ENCODE peak calls at places on chromosomes 4 and X, in seven cellular contexts. G, Z, H, T, D, Q and B are unnamed samples.
A peak's percentile ranks its signal among the peaks of the same experiment; 100 is the strongest.

GRCh38 chr4:137707626-137708025 is 175.3 kb upstream of the PCDH18 start:
- DNase-seq in D (no peak), T (no peak), Q (no peak), G (no peak), H (peak; percentile 60), Z (no peak), B (peak; percentile 43)

GRCh38 chr4:23962462-23962861 is 72.6 kb upstream of the PPARGC1A start:
- DNase-seq in T (no peak), G (no peak), Q (no peak), D (no peak), Z (no peak), H (no peak), B (no peak)

GRCh38 chr4:25030283-25031076 is at the start of gene LGI2:
- DNase-seq in D (peak; percentile 32), Z (no peak), Q (peak; percentile 60), H (no peak), G (peak; percentile 83), T (peak; percentile 51), B (peak; percentile 93)

GRCh38 chrX:23228950-23229448 is 105.7 kb upstream of the PTCHD1 start:
- DNase-seq in G (no peak), Q (no peak), H (no peak), T (no peak), Z (peak; percentile 22), D (no peak), B (no peak)

GRCh38 chr4:140754918-140755810 is 1.0 kb downstream of the TBC1D9 start:
- DNase-seq in H (no peak), G (no peak), Z (no peak), D (peak; percentile 43), Q (no peak), T (no peak), B (peak; percentile 50)

GRCh38 chr4:123739806-123740205 is 343.2 kb downstream of the SPRY1 start:
- DNase-seq in Z (no peak), D (no peak), G (no peak), Q (no peak), T (no peak), H (no peak), B (no peak)

GRCh38 chr4:75289843-75290616 is 224.2 kb downstream of the RCHY1 start:
- DNase-seq in Q (no peak), H (no peak), D (peak; percentile 44), T (no peak), G (no peak), Z (peak; percentile 41), B (peak; percentile 31)

GRCh38 chr4:88696620-88697019 is 1.0 kb downstream of the NAP1L5 start:
- DNase-seq in Z (no peak), H (peak; percentile 23), T (no peak), G (no peak), D (no peak), Q (no peak), B (no peak)

GRCh38 chrX:124229374-124229773 is 103.1 kb upstream of the TEX13D start:
- DNase-seq in H (no peak), Z (no peak), G (no peak), D (no peak), T (no peak), Q (no peak), B (no peak)

GRCh38 chrX:47992093-47992375 is 11.8 kb downstream of the ZNF182 start:
- DNase-seq in Z (no peak), Q (no peak), G (no peak), T (no peak), H (no peak), D (no peak), B (no peak)

GRCh38 chrX:20980426-20980825 is 393.8 kb upstream of the CNKSR2 start:
- DNase-seq in Z (no peak), T (no peak), H (no peak), G (no peak), D (no peak), Q (no peak), B (no peak)

GRCh38 chrX:103099706-103100105 is 6.8 kb upstream of the NXF3 start:
- DNase-seq in T (no peak), D (no peak), G (no peak), Q (no peak), Z (no peak), H (no peak), B (no peak)

GRCh38 chr4:184826315-184827266 is 823 bp upstream of the ACSL1 start:
- DNase-seq in D (peak; percentile 44), Q (peak; percentile 35), H (peak; percentile 16), Z (no peak), T (peak; percentile 50), G (no peak), B (no peak)

GRCh38 chr4:7763106-7763505 is 176.6 kb downstream of the AFAP1 start:
- DNase-seq in H (no peak), T (no peak), Q (no peak), D (no peak), Z (no peak), G (no peak), B (no peak)

GRCh38 chr4:5887361-5888221 is 5.3 kb downstream of the CRMP1 start:
- DNase-seq in Q (peak; percentile 25), G (peak; percentile 67), T (no peak), Z (no peak), D (no peak), H (no peak), B (peak; percentile 79)

GRCh38 chr4:5890063-5890727 is 2.7 kb downstream of the CRMP1 start:
- DNase-seq in Q (no peak), Z (peak; percentile 89), H (peak; percentile 30), G (peak; percentile 61), D (no peak), T (no peak), B (peak; percentile 92)

GRCh38 chr4:5888706-5889696 is 3.9 kb downstream of the CRMP1 start:
- DNase-seq in G (no peak), Q (no peak), T (no peak), Z (no peak), D (no peak), H (no peak), B (peak; percentile 73)

GRCh38 chr4:5887011-5887360 is 5.9 kb downstream of the CRMP1 start:
- DNase-seq in Q (no peak), Z (no peak), T (no peak), D (no peak), H (no peak), G (no peak), B (peak; percentile 47)

DNA sequence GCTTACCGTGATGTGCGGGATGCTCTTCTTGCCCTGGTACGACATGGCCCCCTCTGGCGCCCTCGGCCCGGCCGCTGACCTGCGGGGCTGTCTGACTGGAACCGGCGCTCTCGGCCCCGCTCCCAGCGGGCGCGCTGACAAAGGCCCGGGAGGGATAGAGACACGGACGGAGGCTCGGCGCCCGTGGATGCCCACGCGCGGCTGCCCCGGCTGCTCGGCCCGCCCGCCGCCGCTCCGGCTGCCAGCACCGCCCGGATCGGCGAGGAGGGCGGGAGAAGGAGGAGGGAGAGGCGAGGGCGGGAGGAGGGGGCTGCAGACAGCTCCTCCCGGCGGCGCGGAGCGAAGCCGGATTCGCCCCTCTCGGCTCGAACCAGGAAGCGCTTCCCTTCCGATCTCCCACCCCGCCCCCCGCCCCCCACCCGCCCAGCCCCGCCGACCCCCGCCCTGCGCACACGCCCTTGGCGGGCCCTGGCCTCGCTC is 4.6 kb downstream of the CRMP1 start:
- DNase-seq in Z (peak; percentile 75), T (no peak), H (no peak), Q (no peak), G (peak; percentile 69), D (no peak), B (peak; percentile 71)
- TF ChIP-seq CTCF in Z (no peak), T (no peak), H (no peak), Q (no peak), G (no peak), D (no peak), B (no peak)

GRCh38 chr4:82376109-82376508 is 2.3 kb upstream of the HNRNPD start:
- DNase-seq in Z (no peak), G (no peak), T (no peak), D (no peak), H (no peak), Q (no peak), B (no peak)

GRCh38 chr4:82373816-82374740 is at the start of gene HNRNPD:
- DNase-seq in Z (peak; percentile 98), D (peak; percentile 97), G (peak; percentile 97), H (peak; percentile 100), T (peak; percentile 96), Q (peak; percentile 99), B (peak; percentile 99)

GRCh38 chr4:82372502-82372873 is 1.3 kb downstream of the HNRNPD start:
- DNase-seq in D (peak; percentile 66), T (no peak), Q (no peak), Z (peak; percentile 45), H (peak; percentile 22), G (no peak), B (no peak)

GRCh38 chr4:82371398-82371972 is 2.3 kb downstream of the HNRNPD start:
- DNase-seq in H (peak; percentile 18), T (no peak), G (no peak), Z (peak; percentile 15), Q (no peak), D (no peak), B (peak; percentile 69)

GRCh38 chr4:82372874-82373815 is 646 bp downstream of the HNRNPD start:
- DNase-seq in T (peak; percentile 60), H (peak; percentile 57), D (peak; percentile 91), G (peak; percentile 85), Q (peak; percentile 72), Z (peak; percentile 79), B (peak; percentile 88)
- H3K36me3 ChIP-seq in T (no peaks in the 10 kb centered on the region), H (peaks cover 3% of the 10 kb centered on the region), D (no peaks in the 10 kb centered on the region), G (no peaks in the 10 kb centered on the region), Q (no peaks in the 10 kb centered on the region), Z (peaks cover 42% of the 10 kb centered on the region), B (peaks cover 9% of the 10 kb centered on the region)

GRCh38 chr4:26860922-26861433 is 337 bp downstream of the STIM2 start:
- DNase-seq in Z (peak; percentile 77), D (peak; percentile 29), H (peak; percentile 44), G (peak; percentile 84), Q (peak; percentile 45), T (peak; percentile 66), B (no peak)

GRCh38 chr4:26860157-26860921 is at the start of gene STIM2:
- DNase-seq in T (peak; percentile 98), H (peak; percentile 96), D (peak; percentile 98), Z (peak; percentile 99), G (peak; percentile 99), Q (peak; percentile 95), B (peak; percentile 97)

GRCh38 chr4:26858035-26858918 is 2.4 kb upstream of the STIM2 start:
- DNase-seq in D (no peak), Q (no peak), H (no peak), Z (no peak), G (no peak), T (no peak), B (no peak)

GRCh38 chr4:26858947-26859401 is 1.7 kb upstream of the STIM2 start:
- DNase-seq in H (peak; percentile 34), D (no peak), G (no peak), T (no peak), Z (no peak), Q (no peak), B (no peak)

GRCh38 chr4:26859762-26860156 is 882 bp upstream of the STIM2 start:
- DNase-seq in G (no peak), Q (no peak), D (peak; percentile 41), T (no peak), H (no peak), Z (no peak), B (no peak)
- H3K4me1 ChIP-seq in G (peaks cover 31% of the 10 kb centered on the region), Q (no peaks in the 10 kb centered on the region), D (peaks cover 7% of the 10 kb centered on the region), T (peaks cover 49% of the 10 kb centered on the region), H (peaks cover 8% of the 10 kb centered on the region), Z (peaks cover 46% of the 10 kb centered on the region), B (peaks cover 26% of the 10 kb centered on the region)

GRCh38 chrX:129522184-129523059 is 868 bp downstream of the SMARCA1 start:
- DNase-seq in T (peak; percentile 47), D (peak; percentile 37), H (peak; percentile 54), Q (peak; percentile 59), G (peak; percentile 71), Z (peak; percentile 64), B (peak; percentile 87)
- TF ChIP-seq CTCF in T (peak; percentile 31), D (no peak), H (peak; percentile 18), Q (no peak), G (no peak), Z (peak; percentile 23), B (no peak)

GRCh38 chr4:118729287-118730286 is 44.4 kb downstream of the METTL14 start:
- DNase-seq in Z (peak; percentile 4), H (peak; percentile 92), Q (no peak), D (no peak), T (no peak), G (no peak), B (peak; percentile 74)
- H3K36me3 ChIP-seq in Z (peaks cover 17% of the 10 kb centered on the region), H (peaks cover 53% of the 10 kb centered on the region), Q (no peaks in the 10 kb centered on the region), D (peaks cover 5% of the 10 kb centered on the region), T (no peaks in the 10 kb centered on the region), G (peaks cover 30% of the 10 kb centered on the region), B (peaks cover 88% of the 10 kb centered on the region)